ENCODE peak calls at places on chromosomes 7 and 10, in four cellular contexts. G, V, C and R are unnamed samples.
A peak's percentile ranks its signal among the peaks of the same experiment; 100 is the strongest.

GRCh38 chr7:4808565-4808964 is 33.1 kb downstream of the AP5Z1 start:
- DNase-seq in G (no peak), V (no peak), C (peak; percentile 46), R (no peak)

GRCh38 chr7:102393467-102393866 is 2.7 kb upstream of the PRKRIP1 start:
- DNase-seq in G (no peak), V (no peak), C (no peak), R (no peak)

GRCh38 chr7:141785711-141786552 is 4.1 kb upstream of the TAS2R5 start:
- DNase-seq in G (no peak), V (no peak), C (peak; percentile 65), R (no peak)

GRCh38 chr10:30093303-30093967 is 34.0 kb upstream of the JCAD start:
- DNase-seq in G (no peak), V (no peak), C (no peak), R (no peak)

GRCh38 chr7:120806669-120807068 is 51.3 kb downstream of the TSPAN12 start:
- DNase-seq in G (no peak), V (no peak), C (no peak), R (no peak)

GRCh38 chr7:30359957-30360356 is 75.6 kb downstream of the ZNRF2 start:
- DNase-seq in G (no peak), V (no peak), C (no peak), R (no peak)

GRCh38 chr10:131907679-131908078 is 6.9 kb downstream of the PPP2R2D start:
- DNase-seq in G (no peak), V (no peak), C (no peak), R (no peak)

GRCh38 chr7:36526720-36527548 is 137.3 kb downstream of the ANLN start:
- DNase-seq in G (no peak), V (no peak), C (no peak), R (no peak)

GRCh38 chr7:214410-215212 is 22.2 kb downstream of the FAM20C start:
- DNase-seq in G (no peak), V (no peak), C (no peak), R (peak; percentile 78)

GRCh38 chr7:45915606-45916005 is 5.5 kb downstream of the IGFBP3 start:
- DNase-seq in G (no peak), V (no peak), C (no peak), R (no peak)

GRCh38 chr7:30074422-30075030 is 46.3 kb downstream of the PLEKHA8 start:
- DNase-seq in G (no peak), V (no peak), C (peak; percentile 17), R (no peak)

GRCh38 chr10:89929282-89930026 is 228.1 kb downstream of the KIF20B start:
- DNase-seq in G (no peak), V (no peak), C (no peak), R (no peak)

GRCh38 chr7:133797818-133798485 is 329.2 kb upstream of the LRGUK start:
- DNase-seq in G (no peak), V (no peak), C (no peak), R (no peak)

GRCh38 chr10:97561678-97562077 is 10.9 kb upstream of the ANKRD2 start:
- DNase-seq in G (no peak), V (no peak), C (no peak), R (peak; percentile 9)

GRCh38 chr10:117222552-117223412 is 18.1 kb upstream of the SLC18A2 start:
- DNase-seq in G (no peak), V (no peak), C (no peak), R (no peak)

GRCh38 chr7:8363407-8364015 is 69.9 kb upstream of the NXPH1 start:
- DNase-seq in G (no peak), V (no peak), C (no peak), R (no peak)